ENCODE peak calls at places on chromosomes 16 and 17, in ten cellular contexts. One of them, this sample, is unnamed. For H3K4me1, the result is how much of the 10 kb centered on the place peaks cover.

GRCh38 chr16:2798723-2799204 is 494 bp downstream of the PRSS41 start:
- DNase-seq in vagina: no peak
- DNase-seq in uterus: no peak
- DNase-seq in mucosa of descending colon: peak
- DNase-seq in breast epithelium: no peak
- DNase-seq in fibroblast of lung: no peak
- DNase-seq in astrocyte: no peak
- DNase-seq in sigmoid colon: no peak
- DNase-seq in PC-3: no peak
- DNase-seq in mammary epithelial cell: no peak
- DNase-seq in this sample: no peak

GRCh38 chr16:1335996-1336395 is 2.6 kb downstream of the BAIAP3 start:
- DNase-seq in vagina: no peak
- DNase-seq in uterus: no peak
- DNase-seq in mucosa of descending colon: no peak
- DNase-seq in breast epithelium: no peak
- DNase-seq in fibroblast of lung: no peak
- DNase-seq in astrocyte: no peak
- DNase-seq in sigmoid colon: no peak
- DNase-seq in PC-3: no peak
- DNase-seq in mammary epithelial cell: no peak
- DNase-seq in this sample: no peak

GRCh38 chr17:77385750-77386501 is 245.2 kb downstream of the SEC14L1 start:
- DNase-seq in vagina: no peak
- DNase-seq in uterus: no peak
- DNase-seq in mucosa of descending colon: no peak
- DNase-seq in breast epithelium: no peak
- DNase-seq in fibroblast of lung: peak
- DNase-seq in astrocyte: no peak
- DNase-seq in sigmoid colon: peak
- DNase-seq in PC-3: no peak
- DNase-seq in mammary epithelial cell: no peak
- DNase-seq in this sample: no peak

GRCh38 chr17:73390851-73391250 is 79.0 kb upstream of the CDC42EP4 start:
- DNase-seq in vagina: no peak
- DNase-seq in uterus: no peak
- DNase-seq in mucosa of descending colon: no peak
- DNase-seq in breast epithelium: no peak
- DNase-seq in fibroblast of lung: no peak
- DNase-seq in astrocyte: no peak
- DNase-seq in sigmoid colon: no peak
- DNase-seq in PC-3: no peak
- DNase-seq in mammary epithelial cell: no peak
- DNase-seq in this sample: no peak

GRCh38 chr16:75821117-75821516 is 94.8 kb upstream of the CPHXL start:
- DNase-seq in vagina: no peak
- DNase-seq in uterus: no peak
- DNase-seq in mucosa of descending colon: no peak
- DNase-seq in breast epithelium: no peak
- DNase-seq in fibroblast of lung: no peak
- DNase-seq in astrocyte: no peak
- DNase-seq in sigmoid colon: no peak
- DNase-seq in PC-3: no peak
- DNase-seq in mammary epithelial cell: no peak
- DNase-seq in this sample: no peak

GRCh38 chr16:66979011-66979717 is 9.2 kb upstream of the CES4A start:
- DNase-seq in vagina: no peak
- DNase-seq in uterus: peak
- DNase-seq in mucosa of descending colon: no peak
- DNase-seq in breast epithelium: no peak
- DNase-seq in fibroblast of lung: no peak
- DNase-seq in astrocyte: no peak
- DNase-seq in sigmoid colon: peak
- DNase-seq in PC-3: no peak
- DNase-seq in mammary epithelial cell: no peak
- DNase-seq in this sample: peak

GRCh38 chr17:4901108-4901647 is 1.7 kb downstream of the CHRNE start:
- DNase-seq in vagina: no peak
- DNase-seq in uterus: no peak
- DNase-seq in mucosa of descending colon: no peak
- DNase-seq in breast epithelium: no peak
- DNase-seq in fibroblast of lung: no peak
- DNase-seq in astrocyte: no peak
- DNase-seq in sigmoid colon: no peak
- DNase-seq in PC-3: no peak
- DNase-seq in mammary epithelial cell: no peak
- DNase-seq in this sample: no peak

GRCh38 chr16:82059161-82059982 is 24.3 kb downstream of the HSD17B2 start:
- DNase-seq in vagina: no peak
- DNase-seq in uterus: no peak
- DNase-seq in mucosa of descending colon: no peak
- DNase-seq in breast epithelium: peak
- DNase-seq in fibroblast of lung: no peak
- DNase-seq in astrocyte: no peak
- DNase-seq in sigmoid colon: no peak
- DNase-seq in PC-3: no peak
- DNase-seq in mammary epithelial cell: no peak
- DNase-seq in this sample: no peak

GRCh38 chr16:88535857-88536222 is 34.4 kb upstream of the ZC3H18 start:
- DNase-seq in vagina: no peak
- DNase-seq in uterus: no peak
- DNase-seq in mucosa of descending colon: no peak
- DNase-seq in breast epithelium: no peak
- DNase-seq in fibroblast of lung: no peak
- DNase-seq in astrocyte: no peak
- DNase-seq in sigmoid colon: no peak
- DNase-seq in PC-3: no peak
- DNase-seq in mammary epithelial cell: no peak
- DNase-seq in this sample: no peak

GRCh38 chr16:88535181-88535856 is 34.9 kb upstream of the ZC3H18 start:
- DNase-seq in vagina: no peak
- DNase-seq in uterus: no peak
- DNase-seq in mucosa of descending colon: no peak
- DNase-seq in breast epithelium: no peak
- DNase-seq in fibroblast of lung: no peak
- DNase-seq in astrocyte: no peak
- DNase-seq in sigmoid colon: no peak
- DNase-seq in PC-3: no peak
- DNase-seq in mammary epithelial cell: no peak
- DNase-seq in this sample: no peak

GRCh38 chr16:88533381-88533831 is 36.8 kb upstream of the ZC3H18 start:
- DNase-seq in vagina: no peak
- DNase-seq in uterus: no peak
- DNase-seq in mucosa of descending colon: peak
- DNase-seq in breast epithelium: no peak
- DNase-seq in fibroblast of lung: peak
- DNase-seq in astrocyte: peak
- DNase-seq in sigmoid colon: no peak
- DNase-seq in PC-3: peak
- DNase-seq in mammary epithelial cell: no peak
- DNase-seq in this sample: no peak

GRCh38 chr16:88533945-88534641 is 36.1 kb upstream of the ZC3H18 start:
- DNase-seq in vagina: no peak
- DNase-seq in uterus: peak
- DNase-seq in mucosa of descending colon: peak
- DNase-seq in breast epithelium: peak
- DNase-seq in fibroblast of lung: peak
- DNase-seq in astrocyte: peak
- DNase-seq in sigmoid colon: peak
- DNase-seq in PC-3: peak
- DNase-seq in mammary epithelial cell: peak
- DNase-seq in this sample: peak

DNA sequence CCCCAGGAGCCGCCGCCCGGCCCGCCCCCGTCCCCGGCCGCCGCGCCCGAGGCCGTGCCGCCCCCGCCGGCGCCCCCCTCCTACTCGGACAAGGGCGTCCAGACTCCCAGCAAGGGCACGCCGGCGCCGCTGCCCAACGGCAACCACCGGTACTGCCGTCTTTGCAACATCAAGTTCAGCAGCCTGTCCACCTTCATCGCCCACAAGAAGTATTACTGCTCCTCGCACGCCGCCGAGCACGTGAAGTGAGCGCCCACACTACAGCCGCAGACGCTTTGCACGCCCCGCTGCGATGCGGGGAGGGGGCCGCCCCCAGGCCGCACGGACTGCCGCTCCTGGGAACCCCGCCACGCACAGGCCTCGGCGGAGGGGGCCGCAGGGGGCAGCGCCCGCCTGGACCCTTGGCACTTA is 35.5 kb upstream of the ZC3H18 start:
- DNase-seq in vagina: no peak
- DNase-seq in uterus: no peak
- DNase-seq in mucosa of descending colon: peak
- DNase-seq in breast epithelium: no peak
- DNase-seq in fibroblast of lung: peak
- DNase-seq in astrocyte: peak
- DNase-seq in sigmoid colon: no peak
- DNase-seq in PC-3: peak
- DNase-seq in mammary epithelial cell: no peak
- DNase-seq in this sample: peak
- H3K4me3 ChIP-seq in vagina: peak
- H3K4me3 ChIP-seq in uterus: peak
- H3K4me3 ChIP-seq in mucosa of descending colon: peak
- H3K4me3 ChIP-seq in breast epithelium: peak
- H3K4me3 ChIP-seq in fibroblast of lung: peak
- H3K4me3 ChIP-seq in astrocyte: peak
- H3K4me3 ChIP-seq in sigmoid colon: peak
- H3K4me3 ChIP-seq in PC-3: peak
- H3K4me3 ChIP-seq in mammary epithelial cell: peak
- H3K4me3 ChIP-seq in this sample: peak

GRCh38 chr16:88743693-88744519 is 37.6 kb downstream of the CTU2 start:
- DNase-seq in vagina: no peak
- DNase-seq in uterus: peak
- DNase-seq in mucosa of descending colon: peak
- DNase-seq in breast epithelium: peak
- DNase-seq in fibroblast of lung: peak
- DNase-seq in astrocyte: no peak
- DNase-seq in sigmoid colon: peak
- DNase-seq in PC-3: peak
- DNase-seq in mammary epithelial cell: peak
- DNase-seq in this sample: peak

GRCh38 chr16:88746511-88746910 is 38.5 kb downstream of the PIEZO1 start:
- DNase-seq in vagina: no peak
- DNase-seq in uterus: peak
- DNase-seq in mucosa of descending colon: no peak
- DNase-seq in breast epithelium: no peak
- DNase-seq in fibroblast of lung: peak
- DNase-seq in astrocyte: no peak
- DNase-seq in sigmoid colon: peak
- DNase-seq in PC-3: no peak
- DNase-seq in mammary epithelial cell: no peak
- DNase-seq in this sample: no peak

GRCh38 chr16:88742896-88743605 is 36.7 kb downstream of the CTU2 start:
- DNase-seq in vagina: no peak
- DNase-seq in uterus: no peak
- DNase-seq in mucosa of descending colon: peak
- DNase-seq in breast epithelium: no peak
- DNase-seq in fibroblast of lung: no peak
- DNase-seq in astrocyte: no peak
- DNase-seq in sigmoid colon: no peak
- DNase-seq in PC-3: no peak
- DNase-seq in mammary epithelial cell: no peak
- DNase-seq in this sample: no peak

GRCh38 chr16:88744839-88745521 is 38.7 kb downstream of the CTU2 start:
- DNase-seq in vagina: no peak
- DNase-seq in uterus: no peak
- DNase-seq in mucosa of descending colon: no peak
- DNase-seq in breast epithelium: no peak
- DNase-seq in fibroblast of lung: no peak
- DNase-seq in astrocyte: no peak
- DNase-seq in sigmoid colon: no peak
- DNase-seq in PC-3: no peak
- DNase-seq in mammary epithelial cell: no peak
- DNase-seq in this sample: peak

DNA sequence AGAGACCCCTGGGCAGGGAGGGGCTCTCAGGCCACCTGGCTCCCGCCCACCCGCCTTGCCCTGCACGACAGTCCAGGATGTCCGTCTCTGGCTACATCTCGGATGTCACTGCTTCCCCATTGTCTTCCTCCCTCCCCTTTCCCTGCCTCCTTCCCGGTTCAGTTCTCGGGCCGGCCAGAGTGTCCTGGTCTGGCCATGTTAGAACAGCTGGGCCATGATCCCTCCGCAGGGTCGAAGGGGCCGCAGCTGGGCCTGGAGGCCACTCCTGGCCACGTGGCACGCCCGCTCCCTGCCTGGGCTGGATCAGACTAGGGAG is 38.2 kb downstream of the CTU2 start:
- DNase-seq in vagina: no peak
- DNase-seq in uterus: no peak
- DNase-seq in mucosa of descending colon: no peak
- DNase-seq in breast epithelium: no peak
- DNase-seq in fibroblast of lung: no peak
- DNase-seq in astrocyte: no peak
- DNase-seq in sigmoid colon: no peak
- DNase-seq in PC-3: no peak
- DNase-seq in mammary epithelial cell: no peak
- DNase-seq in this sample: no peak
- H3K4me1 ChIP-seq in vagina: half or more
- H3K4me1 ChIP-seq in uterus: under half
- H3K4me1 ChIP-seq in mucosa of descending colon: under half
- H3K4me1 ChIP-seq in breast epithelium: under half
- H3K4me1 ChIP-seq in fibroblast of lung: under half
- H3K4me1 ChIP-seq in astrocyte: under half
- H3K4me1 ChIP-seq in sigmoid colon: half or more
- H3K4me1 ChIP-seq in PC-3: under half
- H3K4me1 ChIP-seq in mammary epithelial cell: under half
- H3K4me1 ChIP-seq in this sample: under half

GRCh38 chr17:17751489-17751995 is 70.3 kb downstream of the RAI1 start:
- DNase-seq in vagina: no peak
- DNase-seq in uterus: no peak
- DNase-seq in mucosa of descending colon: no peak
- DNase-seq in breast epithelium: no peak
- DNase-seq in fibroblast of lung: no peak
- DNase-seq in astrocyte: no peak
- DNase-seq in sigmoid colon: no peak
- DNase-seq in PC-3: no peak
- DNase-seq in mammary epithelial cell: no peak
- DNase-seq in this sample: no peak

GRCh38 chr17:17749921-17750320 is 68.7 kb downstream of the RAI1 start:
- DNase-seq in vagina: no peak
- DNase-seq in uterus: no peak
- DNase-seq in mucosa of descending colon: no peak
- DNase-seq in breast epithelium: no peak
- DNase-seq in fibroblast of lung: peak
- DNase-seq in astrocyte: no peak
- DNase-seq in sigmoid colon: no peak
- DNase-seq in PC-3: peak
- DNase-seq in mammary epithelial cell: peak
- DNase-seq in this sample: no peak

GRCh38 chr17:17752822-17753448 is 71.7 kb downstream of the RAI1 start:
- DNase-seq in vagina: no peak
- DNase-seq in uterus: no peak
- DNase-seq in mucosa of descending colon: no peak
- DNase-seq in breast epithelium: peak
- DNase-seq in fibroblast of lung: no peak
- DNase-seq in astrocyte: no peak
- DNase-seq in sigmoid colon: no peak
- DNase-seq in PC-3: no peak
- DNase-seq in mammary epithelial cell: no peak
- DNase-seq in this sample: no peak

GRCh38 chr17:17750881-17751280 is 69.6 kb downstream of the RAI1 start:
- DNase-seq in vagina: no peak
- DNase-seq in uterus: no peak
- DNase-seq in mucosa of descending colon: no peak
- DNase-seq in breast epithelium: no peak
- DNase-seq in fibroblast of lung: no peak
- DNase-seq in astrocyte: no peak
- DNase-seq in sigmoid colon: no peak
- DNase-seq in PC-3: no peak
- DNase-seq in mammary epithelial cell: no peak
- DNase-seq in this sample: no peak

DNA sequence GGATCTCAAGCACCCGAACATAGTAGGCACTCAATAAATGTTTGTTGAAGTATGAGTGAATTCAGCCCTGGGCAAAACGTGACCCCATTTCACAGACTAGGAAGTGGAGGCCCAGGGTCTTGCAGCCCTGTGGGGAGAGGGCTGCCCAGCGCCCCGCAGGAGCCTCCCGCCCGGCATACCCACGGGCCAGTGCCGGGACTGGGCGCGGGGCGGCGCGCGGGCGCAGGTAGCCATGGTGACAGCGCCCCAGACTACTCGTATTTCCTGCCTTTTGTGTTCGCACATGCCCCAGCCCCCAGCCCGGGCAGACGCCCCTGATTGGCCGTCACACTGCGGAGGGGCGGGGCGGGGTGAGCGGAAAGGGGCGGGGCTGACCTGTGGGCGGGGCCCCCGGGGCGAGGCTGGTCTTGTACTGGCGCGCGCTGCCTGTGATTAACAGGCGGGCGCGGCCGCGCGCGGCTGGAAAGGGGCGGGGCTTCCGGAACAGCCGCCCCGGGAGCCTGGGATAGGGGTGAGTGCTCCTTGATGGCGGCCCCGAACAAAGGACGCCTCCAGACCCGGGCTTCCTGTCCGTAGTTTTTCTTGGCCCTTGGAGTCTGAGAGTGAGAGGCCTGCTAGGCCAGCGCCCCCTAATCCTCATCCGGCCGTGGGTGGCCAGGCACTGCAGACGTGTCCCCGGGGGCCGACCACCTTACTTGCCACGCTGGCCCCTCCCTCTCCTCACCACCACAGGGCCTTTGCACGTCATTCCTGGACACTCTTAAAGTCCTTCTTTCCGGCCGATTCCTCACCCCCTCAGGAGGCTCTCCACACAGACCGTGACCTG is 71.0 kb downstream of the RAI1 start:
- DNase-seq in vagina: no peak
- DNase-seq in uterus: peak
- DNase-seq in mucosa of descending colon: peak
- DNase-seq in breast epithelium: peak
- DNase-seq in fibroblast of lung: peak
- DNase-seq in astrocyte: peak
- DNase-seq in sigmoid colon: peak
- DNase-seq in PC-3: peak
- DNase-seq in mammary epithelial cell: peak
- DNase-seq in this sample: peak
- TF ChIP-seq CTCF in vagina: peak
- TF ChIP-seq CTCF in uterus: peak
- TF ChIP-seq CTCF in mucosa of descending colon: no peak
- TF ChIP-seq CTCF in breast epithelium: peak
- TF ChIP-seq CTCF in fibroblast of lung: peak
- TF ChIP-seq CTCF in astrocyte: no peak
- TF ChIP-seq CTCF in sigmoid colon: peak
- TF ChIP-seq CTCF in PC-3: peak
- TF ChIP-seq CTCF in mammary epithelial cell: peak
- TF ChIP-seq CTCF in this sample: peak

GRCh38 chr16:80615751-80616150 is 75.0 kb downstream of the DYNLRB2 start:
- DNase-seq in vagina: no peak
- DNase-seq in uterus: no peak
- DNase-seq in mucosa of descending colon: no peak
- DNase-seq in breast epithelium: no peak
- DNase-seq in fibroblast of lung: no peak
- DNase-seq in astrocyte: no peak
- DNase-seq in sigmoid colon: no peak
- DNase-seq in PC-3: no peak
- DNase-seq in mammary epithelial cell: no peak
- DNase-seq in this sample: no peak
- H3K4me3 ChIP-seq in vagina: no peak
- H3K4me3 ChIP-seq in uterus: no peak
- H3K4me3 ChIP-seq in mucosa of descending colon: no peak
- H3K4me3 ChIP-seq in breast epithelium: no peak
- H3K4me3 ChIP-seq in fibroblast of lung: no peak
- H3K4me3 ChIP-seq in astrocyte: no peak
- H3K4me3 ChIP-seq in sigmoid colon: no peak
- H3K4me3 ChIP-seq in PC-3: no peak
- H3K4me3 ChIP-seq in mammary epithelial cell: no peak
- H3K4me3 ChIP-seq in this sample: no peak

This sample was measured in heart right ventricle.